ENCODE peak calls at places on chromosomes 4 and X, in five cellular contexts. U is H9, R is neuronal stem cell, L is H1, F is trophoblast cell. X is an unnamed sample.
A peak's percentile ranks its signal among the peaks of the same experiment; 100 is the strongest.

GRCh38 chr4:91325495-91325894 is 978.3 kb upstream of the GRID2 start:
- DNase-seq in U (no peak), R (no peak), L (no peak), F (no peak), X (peak; percentile 45)

GRCh38 chrX:39310925-39311324 is 509.7 kb downstream of the MID1IP1 start:
- DNase-seq in U (no peak), R (no peak), L (no peak), F (no peak), X (no peak)

GRCh38 chr4:83782591-83782990 is 246.7 kb downstream of the GPAT3 start:
- DNase-seq in U (no peak), R (no peak), L (no peak), F (peak; percentile 74), X (no peak)

GRCh38 chr4:98659741-98660507 is 1.5 kb upstream of the TSPAN5 start:
- DNase-seq in U (no peak), R (no peak), L (no peak), F (no peak), X (peak; percentile 82)

GRCh38 chr4:183905081-183905592 is at the start of gene STOX2:
- DNase-seq in U (peak; percentile 84), R (peak; percentile 78), L (peak; percentile 75), F (peak; percentile 72), X (peak; percentile 71)

GRCh38 chrX:140180585-140180984 is 215.3 kb upstream of the CXorf66 start:
- DNase-seq in U (no peak), R (no peak), L (no peak), F (no peak), X (no peak)

GRCh38 chr4:89586864-89587263 is 250.1 kb downstream of the SNCA start:
- DNase-seq in U (no peak), R (no peak), L (no peak), F (no peak), X (peak; percentile 28)

GRCh38 chr4:123892997-123893745 is 496.6 kb downstream of the SPRY1 start:
- DNase-seq in U (no peak), R (no peak), L (no peak), F (peak; percentile 16), X (peak; percentile 16)

GRCh38 chrX:87434618-87435017 is 83.0 kb upstream of the KLHL4 start:
- DNase-seq in U (no peak), R (no peak), L (no peak), F (no peak), X (no peak)

GRCh38 chr4:158179465-158179864 is 6.6 kb upstream of the GASK1B start:
- DNase-seq in U (no peak), R (no peak), L (no peak), F (no peak), X (no peak)

GRCh38 chrX:107574054-107574683 is 54.1 kb upstream of the PRPS1 start:
- DNase-seq in U (no peak), R (no peak), L (no peak), F (peak; percentile 83), X (peak; percentile 89)

GRCh38 chr4:87036713-87037112 is 101.9 kb downstream of the AFF1 start:
- DNase-seq in U (no peak), R (no peak), L (no peak), F (no peak), X (no peak)

GRCh38 chr4:182879913-182880312 is 37.3 kb downstream of the DCTD start:
- DNase-seq in U (no peak), R (no peak), L (no peak), F (no peak), X (no peak)

GRCh38 chrX:150299579-150299978 is 63.5 kb upstream of the MAMLD1 start:
- DNase-seq in U (no peak), R (no peak), L (no peak), F (no peak), X (no peak)

GRCh38 chr4:147928400-147928799 is 196.5 kb downstream of the ARHGAP10 start:
- DNase-seq in U (no peak), R (no peak), L (no peak), F (no peak), X (no peak)

GRCh38 chr4:32128549-32128948 is 1408.4 kb downstream of the PCDH7 start:
- DNase-seq in U (no peak), R (no peak), L (no peak), F (no peak), X (no peak)

GRCh38 chr4:113285512-113285911 is 236.1 kb downstream of the ANK2 start:
- DNase-seq in U (no peak), R (no peak), L (no peak), F (no peak), X (no peak)

GRCh38 chr4:17981063-17981462 is 40.5 kb downstream of the LCORL start:
- DNase-seq in U (no peak), R (no peak), L (no peak), F (no peak), X (no peak)

GRCh38 chr4:128776794-128777216 is 32.7 kb upstream of the JADE1 start:
- DNase-seq in U (no peak), R (no peak), L (no peak), F (peak; percentile 87), X (peak; percentile 97)

GRCh38 chr4:82431026-82431745 is 796 bp downstream of the ENOPH1 start:
- DNase-seq in U (peak; percentile 42), R (no peak), L (no peak), F (no peak), X (peak; percentile 39)

GRCh38 chr4:126051709-126052424 is 737.1 kb downstream of the FAT4 start:
- DNase-seq in U (no peak), R (no peak), L (no peak), F (peak; percentile 35), X (peak; percentile 69)

GRCh38 chr4:54322817-54323417 is 93.8 kb downstream of the PDGFRA start:
- DNase-seq in U (peak; percentile 85), R (peak; percentile 68), L (peak; percentile 80), F (peak; percentile 84), X (peak; percentile 67)

GRCh38 chrX:74438771-74439170 is 17.5 kb downstream of the SLC16A2 start:
- DNase-seq in U (no peak), R (no peak), L (no peak), F (no peak), X (no peak)

GRCh38 chr4:16227462-16227868 is 1.2 kb upstream of the TAPT1 start:
- DNase-seq in U (no peak), R (peak; percentile 8), L (no peak), F (no peak), X (peak; percentile 53)

GRCh38 chrX:155313766-155314165 is 20.6 kb downstream of the CLIC2 start:
- DNase-seq in U (peak; percentile 39), R (no peak), L (no peak), F (no peak), X (no peak)

GRCh38 chrX:19931146-19931545 is 43.7 kb upstream of the SH3KBP1 start:
- DNase-seq in U (no peak), R (no peak), L (no peak), F (no peak), X (no peak)

GRCh38 chr4:48493485-48494100 is 3.5 kb downstream of the ZAR1 start:
- DNase-seq in U (no peak), R (no peak), L (no peak), F (no peak), X (no peak)

GRCh38 chrX:123455693-123456092 is 271.6 kb downstream of the GRIA3 start:
- DNase-seq in U (no peak), R (no peak), L (no peak), F (no peak), X (no peak)

GRCh38 chr4:72094054-72094780 is 62.4 kb downstream of the NPFFR2 start:
- DNase-seq in U (no peak), R (no peak), L (no peak), F (no peak), X (no peak)

GRCh38 chr4:40832175-40832574 is 82.4 kb downstream of the NSUN7 start:
- DNase-seq in U (no peak), R (no peak), L (no peak), F (no peak), X (no peak)

GRCh38 chrX:873016-873415 is 242.4 kb downstream of the SHOX start:
- DNase-seq in U (no peak), R (no peak), L (no peak), F (no peak), X (no peak)

GRCh38 chrX:872090-872489 is 241.5 kb downstream of the SHOX start:
- DNase-seq in U (no peak), R (no peak), L (no peak), F (no peak), X (no peak)

GRCh38 chrX:868248-868647 is 237.7 kb downstream of the SHOX start:
- DNase-seq in U (no peak), R (no peak), L (no peak), F (no peak), X (no peak)

GRCh38 chrX:874061-874460 is 243.5 kb downstream of the SHOX start:
- DNase-seq in U (no peak), R (no peak), L (no peak), F (no peak), X (no peak)
- H2BK12ac ChIP-seq in U (no peak overlapping the region), R (no peak overlapping the region), L (no peak overlapping the region), F (no peak overlapping the region), X (no peak overlapping the region)

DNA sequence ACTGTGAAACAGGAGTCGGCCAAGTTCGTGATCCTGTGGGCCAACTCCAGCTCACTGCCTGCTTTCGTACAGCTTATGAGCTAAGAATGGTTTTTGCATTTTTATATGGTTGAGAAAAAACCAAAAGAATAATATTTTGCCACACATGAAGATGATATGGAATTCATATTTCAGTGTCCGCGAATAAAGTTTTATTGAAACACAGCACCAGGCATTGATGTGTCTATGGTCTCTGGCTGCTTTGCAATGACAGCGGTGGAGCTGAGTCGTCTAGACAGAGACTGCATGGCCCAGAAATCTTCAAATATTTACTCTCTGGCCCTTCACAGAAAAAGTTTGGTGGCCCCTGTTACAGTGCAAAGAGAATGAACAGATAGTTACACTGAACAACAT is 20.2 kb downstream of the CLCN4 start:
- DNase-seq in U (no peak), R (no peak), L (no peak), F (no peak), X (no peak)
- H4K8ac ChIP-seq in U (no peak overlapping the region), R (no peak overlapping the region), L (no peak overlapping the region), F (no peak overlapping the region), X (no peak overlapping the region)

GRCh38 chr4:56680266-56680665 is 830 bp downstream of the HOPX start:
- DNase-seq in U (no peak), R (no peak), L (no peak), F (no peak), X (no peak)

GRCh38 chr4:56684320-56684719 is 3.2 kb upstream of the HOPX start:
- DNase-seq in U (no peak), R (no peak), L (no peak), F (no peak), X (peak; percentile 67)

GRCh38 chr4:56683455-56683854 is 2.4 kb upstream of the HOPX start:
- DNase-seq in U (no peak), R (no peak), L (no peak), F (no peak), X (no peak)

GRCh38 chr4:56681158-56681848 is at the start of gene HOPX:
- DNase-seq in U (no peak), R (no peak), L (no peak), F (peak; percentile 81), X (no peak)

GRCh38 chr4:56681849-56682175 is 716 bp upstream of the HOPX start:
- DNase-seq in U (no peak), R (no peak), L (no peak), F (no peak), X (no peak)
- H2BK12ac ChIP-seq in U (no peak overlapping the region), R (no peak overlapping the region), L (no peak overlapping the region), F (no peak overlapping the region), X (no peak overlapping the region)

DNA sequence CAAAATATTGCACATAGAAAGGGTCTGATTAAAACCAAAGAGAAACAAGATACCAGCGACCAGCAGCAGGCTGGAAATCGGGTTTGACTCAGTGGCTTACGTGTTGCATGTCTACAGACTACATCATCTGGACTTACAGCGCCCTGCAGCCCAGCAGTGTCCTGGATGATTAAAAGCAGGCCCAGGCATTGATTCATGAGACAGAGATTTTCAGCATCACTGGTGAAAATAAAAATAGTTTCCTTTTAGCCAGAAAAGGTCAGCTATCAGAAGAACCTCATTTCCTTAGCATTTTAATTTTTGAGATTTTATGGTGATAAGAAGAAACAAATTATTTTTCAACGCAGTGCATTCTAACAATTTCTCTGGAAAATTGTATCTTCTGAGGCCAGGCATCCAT is 190.6 kb downstream of the PTTG2 start:
- DNase-seq in U (no peak), R (no peak), L (no peak), F (no peak), X (peak; percentile 92)
- H4K8ac ChIP-seq in U (no peak overlapping the region), R (no peak overlapping the region), L (no peak overlapping the region), F (no peak overlapping the region), X (no peak overlapping the region)

X was measured in mesenchymal stem cell.